ENCODE peak calls at places on chromosomes 5 and 9, in four cellular contexts. C is ovary, A is IMR-90, H is Calu3. J is an unnamed sample.

GRCh38 chr5:78858401-78858800 is 126.7 kb downstream of the ARSB start:
- DNase-seq in A (no peak), C (no peak), H (no peak), J (no peak)

GRCh38 chr5:53364098-53364497 is 116.3 kb upstream of the FST start:
- DNase-seq in A (peak), C (no peak), H (no peak), J (peak)

GRCh38 chr9:93256878-93257807 is 73.2 kb downstream of the WNK2 start:
- DNase-seq in A (no peak), C (peak), H (no peak), J (no peak)

GRCh38 chr5:171162602-171163001 is 146.4 kb upstream of the TLX3 start:
- DNase-seq in H (peak), A (peak), C (no peak), J (no peak)

GRCh38 chr5:31954091-31954490 is 220.0 kb downstream of the GOLPH3 start:
- DNase-seq in C (no peak), A (no peak), H (no peak), J (no peak)

GRCh38 chr5:8908055-8908683 is 637.7 kb downstream of the SEMA5A start:
- DNase-seq in C (no peak), A (peak), H (peak), J (peak)

GRCh38 chr5:37370550-37370863 is 399 bp downstream of the NUP155 start:
- DNase-seq in C (no peak), H (no peak), A (no peak), J (no peak)

GRCh38 chr9:109989296-109989695 is 209.3 kb downstream of the PALM2AKAP2 start:
- DNase-seq in A (peak), H (no peak), C (no peak), J (peak)

GRCh38 chr9:110545705-110546104 is 33.8 kb downstream of the SVEP1 start:
- DNase-seq in C (no peak), H (no peak), A (peak), J (no peak)

GRCh38 chr9:89677696-89678393 is 73.0 kb downstream of the GADD45G start:
- DNase-seq in H (no peak), A (no peak), C (peak), J (no peak)

GRCh38 chr9:125752070-125752628 is 5.0 kb downstream of the PBX3 start:
- DNase-seq in C (no peak), A (no peak), H (no peak), J (no peak)

GRCh38 chr5:157778121-157778805 is 34.8 kb downstream of the LSM11 start:
- DNase-seq in A (peak), C (no peak), H (peak), J (peak)

GRCh38 chr9:131334568-131335105 is 45.1 kb downstream of the PLPP7 start:
- DNase-seq in C (peak), A (peak), H (no peak), J (peak)

GRCh38 chr9:38003230-38003629 is 65.8 kb downstream of the SHB start:
- DNase-seq in A (no peak), C (no peak), H (no peak), J (no peak)

GRCh38 chr5:142432961-142433360 is 108.1 kb upstream of the SPRY4 start:
- DNase-seq in H (peak), A (no peak), C (no peak), J (no peak)

GRCh38 chr9:104635471-104635870 is 17.5 kb upstream of the OR13C9 start:
- DNase-seq in H (no peak), C (no peak), A (no peak), J (no peak)

GRCh38 chr5:76716456-76717157 is 681 bp downstream of the F2R start:
- DNase-seq in A (no peak), H (no peak), C (no peak), J (peak)

GRCh38 chr5:77637170-77638074 is 1.1 kb downstream of the OTP start:
- DNase-seq in H (no peak), A (no peak), C (no peak), J (no peak)

GRCh38 chr9:22214021-22214420 is 204.9 kb upstream of the CDKN2B start:
- DNase-seq in A (no peak), C (no peak), H (no peak), J (no peak)

GRCh38 chr5:160525471-160526261 is 104.0 kb downstream of the PTTG1 start:
- DNase-seq in C (no peak), H (no peak), A (no peak), J (no peak)

GRCh38 chr5:127028822-127029457 is 1.4 kb downstream of the MARCHF3 start:
- DNase-seq in H (peak), A (peak), C (peak), J (peak)

GRCh38 chr5:3026099-3026498 is 274.6 kb upstream of the IRX2 start:
- DNase-seq in H (no peak), C (no peak), A (no peak), J (no peak)

GRCh38 chr5:177389368-177390169 is 5.3 kb downstream of the SLC34A1 start:
- DNase-seq in A (peak), H (peak), C (no peak), J (peak)

GRCh38 chr5:149427374-149427773 is 48.3 kb upstream of the IL17B start:
- DNase-seq in C (no peak), H (no peak), A (no peak), J (no peak)

GRCh38 chr5:23446436-23446835 is 61.0 kb upstream of the PRDM9 start:
- DNase-seq in C (no peak), A (no peak), H (no peak), J (no peak)

GRCh38 chr9:122347348-122348287 is 23.2 kb upstream of the PTGS1 start:
- DNase-seq in A (no peak), H (peak), C (no peak), J (peak)

GRCh38 chr9:137447722-137448568 is 6.8 kb upstream of the ENTPD8 start:
- DNase-seq in A (no peak), H (no peak), C (peak), J (no peak)

J was measured in fibroblast of the aortic adventitia.